ENCODE peak calls at places on chromosomes 12 and 14, in ten cellular contexts. H is sigmoid colon, W is esophagus squamous epithelium, C is IMR-90, Y is heart left ventricle, M is tibial nerve, L is endothelial cell of umbilical vein, I is stomach, Q is HepG2, B is adrenal gland. R is an unnamed sample.

GRCh38 chr14:75982724-75983358 is 1.0 kb upstream of the TGFB3 start:
- DNase-seq in H (peak), W (no peak), C (peak), Y (peak), M (peak), L (peak), I (no peak), Q (no peak), B (peak), R (peak)

GRCh38 chr12:98595152-98595988 is 1.9 kb downstream of the SLC25A3 start:
- DNase-seq in H (no peak), W (no peak), C (peak), Y (no peak), M (no peak), L (peak), I (no peak), Q (peak), B (no peak), R (no peak)

GRCh38 chr14:32049361-32050103 is 27.6 kb upstream of the ARHGAP5 start:
- DNase-seq in H (no peak), W (no peak), C (no peak), Y (no peak), M (no peak), L (no peak), I (no peak), Q (no peak), B (no peak), R (no peak)

GRCh38 chr14:55599250-55599879 is 19.4 kb downstream of the KTN1 start:
- DNase-seq in H (no peak), W (no peak), C (no peak), Y (no peak), M (no peak), L (no peak), I (peak), Q (peak), B (peak), R (peak)

GRCh38 chr12:64258576-64258975 is 36.5 kb upstream of the KICS2 start:
- DNase-seq in H (no peak), W (no peak), C (peak), Y (no peak), M (no peak), L (no peak), I (no peak), Q (no peak), B (no peak), R (no peak)

GRCh38 chr12:108400060-108400459 is 60.9 kb upstream of the CMKLR1 start:
- DNase-seq in H (no peak), W (no peak), C (no peak), Y (no peak), M (no peak), L (no peak), I (no peak), Q (no peak), B (no peak), R (no peak)

GRCh38 chr14:95163132-95163531 is 5.8 kb upstream of the DICER1 start:
- DNase-seq in H (no peak), W (no peak), C (no peak), Y (no peak), M (no peak), L (no peak), I (no peak), Q (no peak), B (no peak), R (no peak)

GRCh38 chr12:93848453-93849120 is 171.4 kb downstream of the CRADD start:
- DNase-seq in H (no peak), W (no peak), C (no peak), Y (no peak), M (no peak), L (peak), I (no peak), Q (no peak), B (no peak), R (no peak)

GRCh38 chr14:67137744-67138371 is 51.4 kb upstream of the GARIN2 start:
- DNase-seq in H (no peak), W (no peak), C (peak), Y (no peak), M (no peak), L (peak), I (no peak), Q (no peak), B (no peak), R (no peak)

GRCh38 chr12:80192087-80192486 is 92.8 kb downstream of the OTOGL start:
- DNase-seq in H (no peak), W (no peak), C (no peak), Y (no peak), M (no peak), L (no peak), I (no peak), Q (no peak), B (no peak), R (no peak)

GRCh38 chr12:108430245-108430644 is 84.8 kb upstream of the FICD start:
- DNase-seq in H (no peak), W (no peak), C (peak), Y (no peak), M (no peak), L (no peak), I (no peak), Q (no peak), B (no peak), R (no peak)

GRCh38 chr12:28578833-28579252 is 388.6 kb downstream of the CCDC91 start:
- DNase-seq in H (no peak), W (no peak), C (peak), Y (no peak), M (no peak), L (no peak), I (no peak), Q (no peak), B (no peak), R (no peak)

GRCh38 chr14:54866588-54866987 is 36.0 kb downstream of the GCH1 start:
- DNase-seq in H (no peak), W (no peak), C (peak), Y (no peak), M (no peak), L (peak), I (no peak), Q (peak), B (no peak), R (no peak)

GRCh38 chr12:92431146-92431545 is 271.6 kb upstream of the PLEKHG7 start:
- DNase-seq in H (no peak), W (no peak), C (no peak), Y (peak), M (no peak), L (no peak), I (no peak), Q (no peak), B (no peak), R (peak)

GRCh38 chr12:12645485-12645884 is 33.8 kb downstream of the CREBL2 start:
- DNase-seq in H (no peak), W (no peak), C (peak), Y (no peak), M (no peak), L (peak), I (no peak), Q (peak), B (no peak), R (no peak)

GRCh38 chr12:99567072-99567471 is 80.5 kb upstream of the GARIN6 start:
- DNase-seq in H (no peak), W (no peak), C (no peak), Y (no peak), M (no peak), L (no peak), I (no peak), Q (no peak), B (no peak), R (no peak)

GRCh38 chr12:52260351-52261210 is 13.9 kb upstream of the KRT86 start:
- DNase-seq in H (no peak), W (no peak), C (peak), Y (no peak), M (no peak), L (peak), I (no peak), Q (no peak), B (no peak), R (no peak)

GRCh38 chr14:75491376-75491978 is 30.8 kb upstream of the BATF start:
- DNase-seq in H (no peak), W (no peak), C (no peak), Y (no peak), M (no peak), L (no peak), I (no peak), Q (no peak), B (no peak), R (no peak)

GRCh38 chr14:48748151-48748550 is 838.0 kb downstream of the RPS29 start:
- DNase-seq in H (no peak), W (no peak), C (no peak), Y (no peak), M (no peak), L (no peak), I (no peak), Q (no peak), B (no peak), R (no peak)

GRCh38 chr12:96882862-96883261 is 24.2 kb upstream of the NEDD1 start:
- DNase-seq in H (no peak), W (no peak), C (peak), Y (no peak), M (no peak), L (peak), I (no peak), Q (no peak), B (no peak), R (no peak)

GRCh38 chr12:88578274-88578673 is 2.0 kb downstream of the KITLG start:
- DNase-seq in H (no peak), W (no peak), C (no peak), Y (no peak), M (no peak), L (peak), I (no peak), Q (peak), B (no peak), R (no peak)

GRCh38 chr12:123384318-123384993 is 524 bp downstream of the KMT5A start:
- DNase-seq in H (peak), W (no peak), C (no peak), Y (peak), M (no peak), L (peak), I (no peak), Q (no peak), B (no peak), R (peak)

GRCh38 chr12:53483979-53484377 is 15.3 kb downstream of the MAP3K12 start:
- DNase-seq in H (peak), W (no peak), C (no peak), Y (no peak), M (no peak), L (no peak), I (no peak), Q (no peak), B (peak), R (no peak)

GRCh38 chr12:40870981-40871380 is 178.7 kb downstream of the CNTN1 start:
- DNase-seq in H (no peak), W (no peak), C (no peak), Y (no peak), M (no peak), L (no peak), I (no peak), Q (no peak), B (no peak), R (no peak)

GRCh38 chr14:33551963-33552362 is 398.9 kb downstream of the EGLN3 start:
- DNase-seq in H (no peak), W (no peak), C (no peak), Y (no peak), M (no peak), L (no peak), I (no peak), Q (no peak), B (no peak), R (no peak)

GRCh38 chr14:37170237-37170636 is 2.2 kb downstream of the SLC25A21 start:
- DNase-seq in H (no peak), W (no peak), C (no peak), Y (no peak), M (no peak), L (no peak), I (no peak), Q (no peak), B (no peak), R (no peak)

GRCh38 chr14:37172936-37173613 is 669 bp upstream of the SLC25A21 start:
- DNase-seq in H (no peak), W (no peak), C (no peak), Y (no peak), M (no peak), L (no peak), I (no peak), Q (no peak), B (no peak), R (no peak)

GRCh38 chr14:37171678-37172023 is 755 bp downstream of the SLC25A21 start:
- DNase-seq in H (no peak), W (no peak), C (no peak), Y (no peak), M (no peak), L (no peak), I (no peak), Q (no peak), B (no peak), R (no peak)

GRCh38 chr14:37170993-37171392 is 1.4 kb downstream of the SLC25A21 start:
- DNase-seq in H (no peak), W (no peak), C (no peak), Y (no peak), M (no peak), L (no peak), I (no peak), Q (no peak), B (no peak), R (no peak)

DNA sequence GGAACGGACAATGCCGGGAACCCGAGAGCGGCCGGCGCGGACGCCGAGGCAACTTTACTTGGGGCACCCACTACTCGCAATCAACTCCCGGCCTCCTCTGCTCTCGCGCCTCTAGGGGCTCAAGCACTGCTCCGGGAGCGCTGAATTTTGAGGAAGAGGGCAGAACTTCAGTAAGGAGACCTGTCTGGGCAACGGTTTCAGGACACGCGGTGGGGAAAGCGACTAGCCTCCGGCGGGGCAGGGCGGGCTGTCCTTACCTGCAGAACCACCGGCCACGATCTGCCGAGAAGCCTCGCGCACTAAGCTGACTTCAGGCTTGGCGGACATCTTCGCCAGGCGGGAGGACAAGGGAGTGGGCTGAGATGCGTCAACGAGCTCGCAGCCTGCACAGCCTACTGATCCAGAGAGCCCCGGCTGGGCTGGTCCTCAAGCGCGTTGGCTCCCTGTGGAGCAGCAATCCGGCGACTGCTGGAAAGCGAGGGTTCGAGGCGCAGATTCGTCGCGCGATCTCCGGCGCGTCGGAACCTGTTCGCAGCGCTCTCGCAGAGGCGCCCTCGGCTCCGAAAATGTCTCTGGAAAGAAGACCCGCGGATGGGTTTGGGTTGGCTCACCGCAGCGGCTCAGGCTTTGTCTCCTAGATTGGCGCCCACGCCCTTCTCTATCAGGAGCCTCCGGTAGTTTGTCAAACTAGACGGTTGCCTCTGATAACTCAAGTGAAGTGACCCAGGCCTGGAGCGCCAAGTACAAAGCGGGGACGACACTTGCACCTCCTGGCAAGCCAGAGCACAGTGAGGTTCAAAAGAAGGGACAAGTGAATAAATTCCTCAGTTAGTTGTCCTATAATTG is at the start of gene SLC25A21:
- DNase-seq in H (peak), W (no peak), C (peak), Y (peak), M (peak), L (peak), I (peak), Q (peak), B (peak), R (peak)
- TF ChIP-seq POLR2A in H (peak), W (no peak), C (peak), Y (no peak), M (peak), L (peak), I (peak), Q (peak), B (peak), R (peak)

DNA sequence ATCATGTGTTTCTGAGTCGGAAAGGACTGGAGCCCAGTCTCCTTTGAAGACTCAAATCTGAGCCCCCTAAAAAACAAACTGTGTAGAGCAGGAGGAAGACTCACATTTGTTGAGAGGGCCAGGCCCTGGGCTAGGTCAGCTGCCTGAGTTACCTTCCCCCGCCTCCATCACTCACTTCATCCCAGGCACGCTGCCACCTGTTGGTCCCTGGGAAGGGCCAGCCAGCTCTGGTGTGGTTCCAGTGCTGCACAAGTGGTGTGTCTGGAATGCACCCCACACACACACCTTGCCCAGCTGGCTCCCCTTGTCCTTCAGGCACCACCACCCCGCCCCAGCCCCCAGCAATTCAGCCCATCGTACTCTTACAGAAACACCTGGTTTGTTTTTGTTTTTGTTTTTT is 9.0 kb downstream of the MVK start:
- DNase-seq in H (no peak), W (no peak), C (no peak), Y (peak), M (no peak), L (no peak), I (no peak), Q (peak), B (no peak), R (peak)
- TF ChIP-seq CTCF in H (no peak), W (no peak), C (no peak), Y (no peak), M (no peak), L (no peak), I (no peak), Q (peak), B (no peak), R (peak)

DNA sequence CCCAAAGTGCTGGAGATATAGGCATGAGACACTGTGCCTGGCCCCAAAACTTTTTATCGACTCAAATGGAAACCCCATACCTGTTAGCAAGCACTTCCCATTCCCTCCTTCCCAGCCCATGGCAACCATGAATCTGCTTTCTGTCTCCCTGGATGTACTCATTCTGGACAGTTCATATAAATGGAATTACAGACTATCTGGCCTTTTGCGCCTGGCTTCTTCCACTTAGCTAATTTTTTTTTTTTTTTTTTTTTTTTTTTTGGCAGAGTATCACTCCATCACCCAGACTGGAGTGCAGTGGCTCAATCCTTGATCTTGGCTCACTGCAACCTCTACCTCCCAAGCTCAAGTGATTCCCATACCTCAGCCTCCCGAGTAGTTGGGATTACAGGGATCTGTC is 134.5 kb upstream of the MED13L start:
- DNase-seq in H (no peak), W (no peak), C (no peak), Y (no peak), M (no peak), L (no peak), I (no peak), Q (no peak), B (no peak), R (no peak)
- H3K27ac ChIP-seq in H (peak), W (no peak), C (no peak), Y (no peak), M (no peak), L (no peak), I (peak), Q (no peak), B (no peak), R (no peak)

GRCh38 chr14:100067971-100068959 is 3.0 kb downstream of the EVL start:
- DNase-seq in H (no peak), W (peak), C (peak), Y (no peak), M (no peak), L (peak), I (peak), Q (no peak), B (peak), R (peak)
- TF ChIP-seq POLR2A in H (no peak), W (no peak), C (no peak), Y (no peak), M (no peak), L (no peak), I (no peak), Q (no peak), B (no peak), R (peak)

DNA sequence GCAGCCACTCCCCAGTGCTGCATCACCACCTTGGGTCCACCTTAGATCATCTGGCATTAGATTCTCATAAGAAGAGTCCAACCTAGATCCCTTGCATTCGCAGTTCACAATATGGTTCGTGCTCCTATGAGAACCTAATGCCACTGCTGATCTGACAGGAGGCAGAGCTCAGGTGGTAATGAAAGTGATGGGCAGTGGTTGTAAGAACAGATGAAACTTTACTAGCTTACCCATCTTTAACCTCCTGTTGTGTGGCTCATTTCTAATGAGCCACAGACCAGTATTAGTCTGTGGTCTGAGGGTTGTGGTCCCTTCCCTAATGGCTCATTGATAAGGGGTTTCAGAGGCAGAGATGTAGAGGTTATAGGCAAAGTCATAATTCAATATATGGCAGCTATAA is 615.9 kb upstream of the MIS18BP1 start:
- DNase-seq in H (no peak), W (no peak), C (no peak), Y (no peak), M (no peak), L (no peak), I (no peak), Q (no peak), B (no peak), R (no peak)
- TF ChIP-seq CTCF in H (no peak), W (no peak), C (no peak), Y (no peak), M (no peak), L (no peak), I (no peak), Q (no peak), B (no peak), R (no peak)